ENCODE peak calls at places on chromosomes 2 and 18, in ten cellular contexts. L, A, N, V, X, D, F, Y, S and C are unnamed samples.
A peak's percentile ranks its signal among the peaks of the same experiment; 100 is the strongest.

GRCh38 chr2:142178604-142179003 is 47.8 kb upstream of the LRP1B start:
- DNase-seq in L (no peak), A (no peak), N (no peak), V (no peak), X (no peak), D (no peak), F (no peak), Y (no peak), S (no peak), C (no peak)

GRCh38 chr18:8427339-8427738 is 181.9 kb upstream of the RAB12 start:
- DNase-seq in L (no peak), A (no peak), N (no peak), V (no peak), X (no peak), D (no peak), F (no peak), Y (no peak), S (no peak), C (no peak)

GRCh38 chr2:109343460-109343859 is 214.5 kb downstream of the SH3RF3 start:
- DNase-seq in L (no peak), A (no peak), N (no peak), V (no peak), X (no peak), D (no peak), F (no peak), Y (no peak), S (no peak), C (no peak)

GRCh38 chr2:140893685-140894084 is 1237.1 kb downstream of the LRP1B start:
- DNase-seq in L (peak; percentile 88), A (no peak), N (no peak), V (no peak), X (peak; percentile 67), D (no peak), F (no peak), Y (no peak), S (no peak), C (no peak)

GRCh38 chr2:177554365-177554764 is 161.8 kb downstream of the AGPS start:
- DNase-seq in L (peak; percentile 10), A (no peak), N (no peak), V (no peak), X (no peak), D (no peak), F (no peak), Y (no peak), S (no peak), C (no peak)

GRCh38 chr2:61178603-61179545 is 16.9 kb downstream of the C2orf74 start:
- DNase-seq in L (peak; percentile 30), A (peak; percentile 56), N (no peak), V (no peak), X (no peak), D (peak; percentile 68), F (no peak), Y (peak; percentile 18), S (no peak), C (no peak)

GRCh38 chr2:42903821-42904575 is 111.6 kb upstream of the HAAO start:
- DNase-seq in L (no peak), A (no peak), N (no peak), V (no peak), X (no peak), D (no peak), F (no peak), Y (no peak), S (no peak), C (no peak)

GRCh38 chr2:213834746-213835145 is 550.5 kb downstream of the SPAG16 start:
- DNase-seq in L (peak; percentile 24), A (no peak), N (no peak), V (no peak), X (peak; percentile 87), D (no peak), F (no peak), Y (no peak), S (no peak), C (no peak)

GRCh38 chr2:44456946-44457345 is 95.2 kb downstream of the CAMKMT start:
- DNase-seq in L (no peak), A (no peak), N (no peak), V (no peak), X (peak; percentile 19), D (no peak), F (no peak), Y (no peak), S (no peak), C (no peak)

GRCh38 chr2:208039661-208040060 is 14.3 kb upstream of the PLEKHM3 start:
- DNase-seq in L (no peak), A (no peak), N (no peak), V (no peak), X (no peak), D (no peak), F (peak; percentile 87), Y (no peak), S (no peak), C (no peak)

GRCh38 chr2:30942430-30942829 is 135.2 kb upstream of the CAPN13 start:
- DNase-seq in L (no peak), A (no peak), N (peak; percentile 36), V (no peak), X (no peak), D (no peak), F (no peak), Y (no peak), S (no peak), C (no peak)

GRCh38 chr2:47249427-47249826 is 94.3 kb upstream of the STPG4 start:
- DNase-seq in L (peak; percentile 29), A (no peak), N (peak; percentile 38), V (no peak), X (no peak), D (no peak), F (no peak), Y (no peak), S (no peak), C (no peak)

GRCh38 chr2:28610583-28611201 is 114.8 kb downstream of the PLB1 start:
- DNase-seq in L (peak; percentile 99), A (no peak), N (peak; percentile 29), V (no peak), X (peak; percentile 63), D (no peak), F (no peak), Y (peak; percentile 63), S (no peak), C (no peak)

GRCh38 chr2:8229546-8229986 is 452.3 kb upstream of the ID2 start:
- DNase-seq in L (peak; percentile 68), A (peak; percentile 64), N (peak; percentile 24), V (peak; percentile 23), X (peak; percentile 74), D (no peak), F (peak; percentile 45), Y (peak; percentile 57), S (no peak), C (no peak)

GRCh38 chr2:10076511-10076910 is 3.7 kb downstream of the CYS1 start:
- DNase-seq in L (no peak), A (no peak), N (no peak), V (no peak), X (no peak), D (no peak), F (no peak), Y (no peak), S (no peak), C (no peak)

GRCh38 chr2:10073706-10074105 is 6.5 kb downstream of the CYS1 start:
- DNase-seq in L (no peak), A (no peak), N (no peak), V (no peak), X (no peak), D (no peak), F (no peak), Y (no peak), S (no peak), C (no peak)

GRCh38 chr2:10075101-10075500 is 5.1 kb downstream of the CYS1 start:
- DNase-seq in L (no peak), A (no peak), N (no peak), V (no peak), X (no peak), D (no peak), F (no peak), Y (no peak), S (no peak), C (no peak)

GRCh38 chr2:10076988-10077527 is 3.2 kb downstream of the CYS1 start:
- DNase-seq in L (no peak), A (no peak), N (no peak), V (no peak), X (no peak), D (no peak), F (no peak), Y (no peak), S (no peak), C (no peak)

DNA sequence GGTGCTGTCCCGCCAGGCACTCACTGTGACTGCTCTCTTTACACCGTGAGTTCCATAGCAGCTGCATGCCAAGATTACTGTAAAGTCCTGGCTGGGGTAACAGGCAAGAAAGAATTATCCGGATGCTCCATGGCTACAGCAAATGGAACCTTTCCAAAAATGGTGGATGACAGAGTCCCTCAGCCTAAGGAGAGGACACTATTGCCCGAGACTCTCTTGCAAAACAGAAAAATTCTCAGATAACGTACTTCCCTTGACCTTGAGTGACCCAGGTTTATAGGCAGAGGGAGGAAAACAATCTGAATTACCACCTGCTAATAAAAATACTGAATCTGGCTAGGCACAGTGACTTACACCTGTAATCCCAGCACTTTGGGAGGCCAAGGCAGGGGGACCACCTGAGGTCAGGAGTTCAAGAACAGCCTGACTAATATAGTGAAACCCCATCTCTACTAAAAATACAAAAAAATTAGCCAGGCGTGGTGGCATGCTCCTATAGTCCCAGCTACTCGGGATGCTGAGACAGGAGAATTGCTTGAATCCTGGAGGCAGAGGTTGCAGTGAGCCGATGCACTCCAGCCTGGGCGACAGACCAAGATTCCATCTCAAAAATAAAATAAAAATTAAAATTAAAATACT is 4.5 kb downstream of the CYS1 start:
- DNase-seq in L (no peak), A (no peak), N (no peak), V (no peak), X (no peak), D (no peak), F (no peak), Y (no peak), S (no peak), C (no peak)
- H3K27me3 ChIP-seq in L (peaks cover 48% of the 10 kb centered on the region), A (peaks cover 40% of the 10 kb centered on the region), N (peaks cover 73% of the 10 kb centered on the region), V (peaks cover 11% of the 10 kb centered on the region), X (peaks cover 47% of the 10 kb centered on the region), D (peaks cover 20% of the 10 kb centered on the region), F (peaks cover 76% of the 10 kb centered on the region), Y (no peaks in the 10 kb centered on the region), S (peaks cover 25% of the 10 kb centered on the region), C (peaks cover 25% of the 10 kb centered on the region)

GRCh38 chr18:38847326-38847725 is 1281.7 kb upstream of the CELF4 start:
- DNase-seq in L (no peak), A (no peak), N (no peak), V (no peak), X (no peak), D (no peak), F (no peak), Y (no peak), S (no peak), C (no peak)
- H3K4me1 ChIP-seq in L (no peaks in the 10 kb centered on the region), A (no peaks in the 10 kb centered on the region), N (no peaks in the 10 kb centered on the region), V (no peaks in the 10 kb centered on the region), X (no peaks in the 10 kb centered on the region), D (no peaks in the 10 kb centered on the region), F (no peaks in the 10 kb centered on the region), Y (no peaks in the 10 kb centered on the region), S (no peaks in the 10 kb centered on the region), C (no peaks in the 10 kb centered on the region)

GRCh38 chr2:187263675-187264580 is 184.1 kb downstream of the CALCRL start:
- DNase-seq in L (no peak), A (no peak), N (no peak), V (no peak), X (no peak), D (no peak), F (no peak), Y (no peak), S (no peak), C (peak; percentile 23)
- H3K4me3 ChIP-seq in L (no peak overlapping the region), A (no peak overlapping the region), N (no peak overlapping the region), V (no peak overlapping the region), X (no peak overlapping the region), D (no peak overlapping the region), F (no peak overlapping the region), Y (no peak overlapping the region), S (no peak overlapping the region), C (no peak overlapping the region)

GRCh38 chr18:31105733-31106132 is 3.5 kb upstream of the DSC2 start:
- DNase-seq in L (no peak), A (no peak), N (no peak), V (no peak), X (no peak), D (no peak), F (no peak), Y (no peak), S (no peak), C (no peak)
- H3K27me3 ChIP-seq in L (no peaks in the 10 kb centered on the region), A (no peaks in the 10 kb centered on the region), N (peaks cover 10% of the 10 kb centered on the region), V (no peaks in the 10 kb centered on the region), X (peaks cover 12% of the 10 kb centered on the region), D (no peaks in the 10 kb centered on the region), F (peaks cover 12% of the 10 kb centered on the region), Y (no peaks in the 10 kb centered on the region), S (no peaks in the 10 kb centered on the region), C (no peaks in the 10 kb centered on the region)